ENCODE peak calls at places on chromosomes 1 and 21, in nine cellular contexts. One of them, this sample, is unnamed.

GRCh38 chr1:55127827-55128343 is 87.3 kb downstream of the USP24 start:
- DNase-seq in stimulated activated CD4-positive, alpha-beta T cell treated with anti-CD3 and anti-CD28 coated beads, Interleukin-4, amount 100 ng/mL, for 4 hours: no peak
- DNase-seq in HFF-Myc: no peak
- DNase-seq in NCI-H460: no peak
- DNase-seq in tibial artery: no peak
- DNase-seq in Right ventricle myocardium superior: no peak
- DNase-seq in activated naive CD8-positive, alpha-beta T cell treated with anti-CD3 and anti-CD28 coated beads, Interleukin-2, amount 50 U/mL, for 24 hours: no peak
- DNase-seq in T-helper 1 cell: no peak
- DNase-seq in hypothalamus: no peak
- DNase-seq in this sample: no peak

GRCh38 chr1:154776339-154776605 is 93.8 kb downstream of the KCNN3 start:
- DNase-seq in hypothalamus: no peak
- DNase-seq in T-helper 1 cell: no peak
- DNase-seq in stimulated activated CD4-positive, alpha-beta T cell treated with anti-CD3 and anti-CD28 coated beads, Interleukin-4, amount 100 ng/mL, for 4 hours: no peak
- DNase-seq in Right ventricle myocardium superior: no peak
- DNase-seq in tibial artery: no peak
- DNase-seq in activated naive CD8-positive, alpha-beta T cell treated with anti-CD3 and anti-CD28 coated beads, Interleukin-2, amount 50 U/mL, for 24 hours: no peak
- DNase-seq in HFF-Myc: no peak
- DNase-seq in NCI-H460: no peak
- DNase-seq in this sample: no peak

GRCh38 chr1:236746785-236747184 is 48.3 kb upstream of the MTR start:
- DNase-seq in NCI-H460: no peak
- DNase-seq in Right ventricle myocardium superior: no peak
- DNase-seq in HFF-Myc: no peak
- DNase-seq in activated naive CD8-positive, alpha-beta T cell treated with anti-CD3 and anti-CD28 coated beads, Interleukin-2, amount 50 U/mL, for 24 hours: no peak
- DNase-seq in T-helper 1 cell: no peak
- DNase-seq in stimulated activated CD4-positive, alpha-beta T cell treated with anti-CD3 and anti-CD28 coated beads, Interleukin-4, amount 100 ng/mL, for 4 hours: no peak
- DNase-seq in tibial artery: no peak
- DNase-seq in hypothalamus: no peak
- DNase-seq in this sample: no peak

GRCh38 chr1:42835422-42835821 is 11.0 kb upstream of the ZNF691 start:
- DNase-seq in Right ventricle myocardium superior: no peak
- DNase-seq in tibial artery: no peak
- DNase-seq in activated naive CD8-positive, alpha-beta T cell treated with anti-CD3 and anti-CD28 coated beads, Interleukin-2, amount 50 U/mL, for 24 hours: no peak
- DNase-seq in T-helper 1 cell: no peak
- DNase-seq in hypothalamus: no peak
- DNase-seq in stimulated activated CD4-positive, alpha-beta T cell treated with anti-CD3 and anti-CD28 coated beads, Interleukin-4, amount 100 ng/mL, for 4 hours: no peak
- DNase-seq in NCI-H460: no peak
- DNase-seq in HFF-Myc: no peak
- DNase-seq in this sample: no peak

GRCh38 chr1:216461466-216461865 is 38.2 kb upstream of the USH2A start:
- DNase-seq in stimulated activated CD4-positive, alpha-beta T cell treated with anti-CD3 and anti-CD28 coated beads, Interleukin-4, amount 100 ng/mL, for 4 hours: no peak
- DNase-seq in NCI-H460: no peak
- DNase-seq in activated naive CD8-positive, alpha-beta T cell treated with anti-CD3 and anti-CD28 coated beads, Interleukin-2, amount 50 U/mL, for 24 hours: no peak
- DNase-seq in Right ventricle myocardium superior: no peak
- DNase-seq in tibial artery: no peak
- DNase-seq in HFF-Myc: no peak
- DNase-seq in hypothalamus: no peak
- DNase-seq in T-helper 1 cell: no peak
- DNase-seq in this sample: no peak

GRCh38 chr1:8462298-8462946 is 144.5 kb downstream of the SLC45A1 start:
- DNase-seq in tibial artery: no peak
- DNase-seq in stimulated activated CD4-positive, alpha-beta T cell treated with anti-CD3 and anti-CD28 coated beads, Interleukin-4, amount 100 ng/mL, for 4 hours: no peak
- DNase-seq in hypothalamus: no peak
- DNase-seq in HFF-Myc: no peak
- DNase-seq in T-helper 1 cell: no peak
- DNase-seq in NCI-H460: no peak
- DNase-seq in Right ventricle myocardium superior: no peak
- DNase-seq in activated naive CD8-positive, alpha-beta T cell treated with anti-CD3 and anti-CD28 coated beads, Interleukin-2, amount 50 U/mL, for 24 hours: no peak
- DNase-seq in this sample: no peak

GRCh38 chr1:23908453-23909341 is 4.5 kb downstream of the CNR2 start:
- DNase-seq in stimulated activated CD4-positive, alpha-beta T cell treated with anti-CD3 and anti-CD28 coated beads, Interleukin-4, amount 100 ng/mL, for 4 hours: no peak
- DNase-seq in NCI-H460: no peak
- DNase-seq in hypothalamus: no peak
- DNase-seq in HFF-Myc: no peak
- DNase-seq in tibial artery: no peak
- DNase-seq in Right ventricle myocardium superior: peak
- DNase-seq in T-helper 1 cell: no peak
- DNase-seq in activated naive CD8-positive, alpha-beta T cell treated with anti-CD3 and anti-CD28 coated beads, Interleukin-2, amount 50 U/mL, for 24 hours: peak
- DNase-seq in this sample: peak

GRCh38 chr1:207787776-207788175 is 35.9 kb downstream of the CD46 start:
- DNase-seq in NCI-H460: no peak
- DNase-seq in activated naive CD8-positive, alpha-beta T cell treated with anti-CD3 and anti-CD28 coated beads, Interleukin-2, amount 50 U/mL, for 24 hours: no peak
- DNase-seq in hypothalamus: no peak
- DNase-seq in stimulated activated CD4-positive, alpha-beta T cell treated with anti-CD3 and anti-CD28 coated beads, Interleukin-4, amount 100 ng/mL, for 4 hours: no peak
- DNase-seq in tibial artery: no peak
- DNase-seq in Right ventricle myocardium superior: no peak
- DNase-seq in HFF-Myc: no peak
- DNase-seq in T-helper 1 cell: no peak
- DNase-seq in this sample: no peak

GRCh38 chr1:94920061-94920460 is 6.8 kb downstream of the CNN3 start:
- DNase-seq in hypothalamus: no peak
- DNase-seq in tibial artery: no peak
- DNase-seq in activated naive CD8-positive, alpha-beta T cell treated with anti-CD3 and anti-CD28 coated beads, Interleukin-2, amount 50 U/mL, for 24 hours: no peak
- DNase-seq in stimulated activated CD4-positive, alpha-beta T cell treated with anti-CD3 and anti-CD28 coated beads, Interleukin-4, amount 100 ng/mL, for 4 hours: no peak
- DNase-seq in NCI-H460: no peak
- DNase-seq in T-helper 1 cell: no peak
- DNase-seq in Right ventricle myocardium superior: no peak
- DNase-seq in HFF-Myc: no peak
- DNase-seq in this sample: no peak

GRCh38 chr21:31347435-31348032 is 3.5 kb upstream of the TIAM1 start:
- DNase-seq in tibial artery: no peak
- DNase-seq in T-helper 1 cell: no peak
- DNase-seq in hypothalamus: no peak
- DNase-seq in activated naive CD8-positive, alpha-beta T cell treated with anti-CD3 and anti-CD28 coated beads, Interleukin-2, amount 50 U/mL, for 24 hours: no peak
- DNase-seq in Right ventricle myocardium superior: no peak
- DNase-seq in stimulated activated CD4-positive, alpha-beta T cell treated with anti-CD3 and anti-CD28 coated beads, Interleukin-4, amount 100 ng/mL, for 4 hours: no peak
- DNase-seq in HFF-Myc: no peak
- DNase-seq in NCI-H460: peak
- DNase-seq in this sample: no peak

GRCh38 chr1:224113005-224113404 is 906 bp upstream of the FBXO28 start:
- DNase-seq in HFF-Myc: no peak
- DNase-seq in activated naive CD8-positive, alpha-beta T cell treated with anti-CD3 and anti-CD28 coated beads, Interleukin-2, amount 50 U/mL, for 24 hours: no peak
- DNase-seq in tibial artery: no peak
- DNase-seq in Right ventricle myocardium superior: no peak
- DNase-seq in stimulated activated CD4-positive, alpha-beta T cell treated with anti-CD3 and anti-CD28 coated beads, Interleukin-4, amount 100 ng/mL, for 4 hours: no peak
- DNase-seq in T-helper 1 cell: no peak
- DNase-seq in NCI-H460: no peak
- DNase-seq in hypothalamus: no peak
- DNase-seq in this sample: no peak

GRCh38 chr1:229759037-229759435 is 133.0 kb downstream of the URB2 start:
- DNase-seq in NCI-H460: no peak
- DNase-seq in stimulated activated CD4-positive, alpha-beta T cell treated with anti-CD3 and anti-CD28 coated beads, Interleukin-4, amount 100 ng/mL, for 4 hours: no peak
- DNase-seq in activated naive CD8-positive, alpha-beta T cell treated with anti-CD3 and anti-CD28 coated beads, Interleukin-2, amount 50 U/mL, for 24 hours: no peak
- DNase-seq in tibial artery: no peak
- DNase-seq in HFF-Myc: peak
- DNase-seq in T-helper 1 cell: no peak
- DNase-seq in hypothalamus: no peak
- DNase-seq in Right ventricle myocardium superior: no peak
- DNase-seq in this sample: no peak

GRCh38 chr1:3536395-3536794 is 74.9 kb downstream of the MEGF6 start:
- DNase-seq in hypothalamus: no peak
- DNase-seq in stimulated activated CD4-positive, alpha-beta T cell treated with anti-CD3 and anti-CD28 coated beads, Interleukin-4, amount 100 ng/mL, for 4 hours: no peak
- DNase-seq in activated naive CD8-positive, alpha-beta T cell treated with anti-CD3 and anti-CD28 coated beads, Interleukin-2, amount 50 U/mL, for 24 hours: no peak
- DNase-seq in NCI-H460: no peak
- DNase-seq in HFF-Myc: no peak
- DNase-seq in Right ventricle myocardium superior: no peak
- DNase-seq in tibial artery: no peak
- DNase-seq in T-helper 1 cell: no peak
- DNase-seq in this sample: no peak

GRCh38 chr1:173934440-173934839 is 17.3 kb upstream of the SERPINC1 start:
- DNase-seq in T-helper 1 cell: no peak
- DNase-seq in tibial artery: no peak
- DNase-seq in hypothalamus: no peak
- DNase-seq in activated naive CD8-positive, alpha-beta T cell treated with anti-CD3 and anti-CD28 coated beads, Interleukin-2, amount 50 U/mL, for 24 hours: no peak
- DNase-seq in Right ventricle myocardium superior: no peak
- DNase-seq in NCI-H460: no peak
- DNase-seq in stimulated activated CD4-positive, alpha-beta T cell treated with anti-CD3 and anti-CD28 coated beads, Interleukin-4, amount 100 ng/mL, for 4 hours: no peak
- DNase-seq in HFF-Myc: no peak
- DNase-seq in this sample: no peak